ENCODE peak calls at places on chromosomes 11 and 22, in ten cellular contexts. S, L, O, G, E, F, N, Y, U and R are unnamed samples.

GRCh38 chr11:128891410-128891861 is 280 bp downstream of the KCNJ5 start:
- DNase-seq in S (no peak), L (no peak), O (no peak), G (no peak), E (peak; percentile 65), F (no peak), N (no peak), Y (no peak), U (no peak), R (no peak)

GRCh38 chr11:96520939-96521338 is 131.1 kb downstream of the JRKL start:
- DNase-seq in S (no peak), L (no peak), O (no peak), G (no peak), E (no peak), F (no peak), N (no peak), Y (no peak), U (no peak), R (no peak)

GRCh38 chr11:65779919-65780769 is 632 bp downstream of the AP5B1 start:
- DNase-seq in S (peak; percentile 79), L (peak; percentile 78), O (peak; percentile 44), G (peak; percentile 88), E (peak; percentile 97), F (peak; percentile 80), N (peak; percentile 66), Y (peak; percentile 95), U (peak; percentile 90), R (peak; percentile 88)

GRCh38 chr11:3823303-3823702 is 14.9 kb downstream of the PGAP2 start:
- DNase-seq in S (no peak), L (no peak), O (no peak), G (no peak), E (no peak), F (peak; percentile 41), N (no peak), Y (no peak), U (no peak), R (no peak)

GRCh38 chr11:9953994-9954626 is 290.2 kb downstream of the SWAP70 start:
- DNase-seq in S (no peak), L (no peak), O (no peak), G (no peak), E (no peak), F (no peak), N (no peak), Y (peak; percentile 51), U (no peak), R (no peak)

GRCh38 chr11:95698939-95699562 is 90.5 kb downstream of the FAM76B start:
- DNase-seq in S (no peak), L (peak; percentile 66), O (no peak), G (no peak), E (no peak), F (no peak), N (no peak), Y (no peak), U (no peak), R (no peak)

GRCh38 chr11:112734207-112734606 is 227.0 kb upstream of the NCAM1 start:
- DNase-seq in S (no peak), L (no peak), O (no peak), G (no peak), E (peak; percentile 60), F (no peak), N (no peak), Y (peak; percentile 1), U (no peak), R (no peak)

GRCh38 chr11:116931206-116931953 is 94.0 kb upstream of the APOA1 start:
- DNase-seq in S (no peak), L (peak; percentile 63), O (no peak), G (no peak), E (no peak), F (peak; percentile 29), N (peak; percentile 21), Y (peak; percentile 1), U (no peak), R (peak; percentile 55)

GRCh38 chr22:49948958-49949913 is 11.3 kb upstream of the PIM3 start:
- DNase-seq in S (no peak), L (no peak), O (no peak), G (no peak), E (no peak), F (no peak), N (no peak), Y (no peak), U (peak; percentile 96), R (no peak)

GRCh38 chr11:17063171-17064002 is 14.1 kb downstream of the RPS13 start:
- DNase-seq in S (peak; percentile 64), L (no peak), O (no peak), G (no peak), E (peak; percentile 93), F (peak; percentile 67), N (peak; percentile 25), Y (peak; percentile 51), U (peak; percentile 76), R (peak; percentile 32)

GRCh38 chr11:130462931-130463330 is 14.5 kb downstream of the ADAMTS15 start:
- DNase-seq in S (no peak), L (no peak), O (no peak), G (no peak), E (no peak), F (no peak), N (no peak), Y (no peak), U (no peak), R (no peak)

GRCh38 chr11:92632510-92632909 is 336.9 kb upstream of the MTNR1B start:
- DNase-seq in S (no peak), L (no peak), O (no peak), G (no peak), E (no peak), F (no peak), N (no peak), Y (no peak), U (no peak), R (no peak)

GRCh38 chr11:121535122-121535796 is 82.5 kb upstream of the SORL1-AS1 start:
- DNase-seq in S (no peak), L (no peak), O (no peak), G (no peak), E (no peak), F (no peak), N (no peak), Y (no peak), U (no peak), R (no peak)

GRCh38 chr11:26134481-26135355 is 197.2 kb upstream of the ANO3 start:
- DNase-seq in S (no peak), L (no peak), O (no peak), G (no peak), E (no peak), F (no peak), N (no peak), Y (no peak), U (no peak), R (peak; percentile 72)

GRCh38 chr22:39574779-39575551 is 4.4 kb downstream of the CACNA1I start:
- DNase-seq in S (no peak), L (no peak), O (no peak), G (no peak), E (no peak), F (peak; percentile 97), N (no peak), Y (peak; percentile 73), U (no peak), R (no peak)

GRCh38 chr11:47847892-47848635 is at the start of gene NUP160:
- DNase-seq in S (peak; percentile 89), L (peak; percentile 81), O (peak; percentile 78), G (peak; percentile 90), E (peak; percentile 95), F (peak; percentile 72), N (peak; percentile 81), Y (peak; percentile 87), U (peak; percentile 84), R (peak; percentile 76)

GRCh38 chr11:63705526-63705925 is 24.2 kb downstream of the RTN3 start:
- DNase-seq in S (no peak), L (no peak), O (no peak), G (no peak), E (no peak), F (no peak), N (no peak), Y (no peak), U (no peak), R (no peak)

GRCh38 chr11:61066645-61067044 is 35.6 kb upstream of the CD5 start:
- DNase-seq in S (no peak), L (no peak), O (no peak), G (no peak), E (no peak), F (no peak), N (no peak), Y (no peak), U (no peak), R (no peak)

GRCh38 chr11:78300108-78300507 is 111.4 kb downstream of the USP35 start:
- DNase-seq in S (no peak), L (no peak), O (no peak), G (no peak), E (no peak), F (no peak), N (no peak), Y (no peak), U (no peak), R (no peak)
- H3K27ac ChIP-seq in S (no peak overlapping the region), L (no peak overlapping the region), O (no peak overlapping the region), G (no peak overlapping the region), E (no peak overlapping the region), F (no peak overlapping the region), N (no peak overlapping the region), Y (no peak overlapping the region), U (no peak overlapping the region), R (no peak overlapping the region)

GRCh38 chr11:76666830-76667229 is 3.7 kb downstream of the LRRC32 start:
- DNase-seq in S (no peak), L (no peak), O (no peak), G (peak; percentile 38), E (no peak), F (peak; percentile 5), N (no peak), Y (no peak), U (no peak), R (no peak)
- H3K27ac ChIP-seq in S (peak overlapping the region; percentile 94), L (peak overlapping the region; percentile 81), O (peak overlapping the region; percentile 84), G (peak overlapping the region; percentile 90), E (no peak overlapping the region), F (no peak overlapping the region), N (no peak overlapping the region), Y (no peak overlapping the region), U (no peak overlapping the region), R (peak overlapping the region; percentile 76)

GRCh38 chr11:86246293-86246675 is 1.7 kb downstream of the EED start:
- DNase-seq in S (no peak), L (no peak), O (no peak), G (no peak), E (no peak), F (no peak), N (no peak), Y (no peak), U (no peak), R (no peak)
- H3K27ac ChIP-seq in S (no peak overlapping the region), L (no peak overlapping the region), O (peak overlapping the region; percentile 94), G (no peak overlapping the region), E (no peak overlapping the region), F (no peak overlapping the region), N (peak overlapping the region; percentile 96), Y (no peak overlapping the region), U (no peak overlapping the region), R (no peak overlapping the region)

DNA sequence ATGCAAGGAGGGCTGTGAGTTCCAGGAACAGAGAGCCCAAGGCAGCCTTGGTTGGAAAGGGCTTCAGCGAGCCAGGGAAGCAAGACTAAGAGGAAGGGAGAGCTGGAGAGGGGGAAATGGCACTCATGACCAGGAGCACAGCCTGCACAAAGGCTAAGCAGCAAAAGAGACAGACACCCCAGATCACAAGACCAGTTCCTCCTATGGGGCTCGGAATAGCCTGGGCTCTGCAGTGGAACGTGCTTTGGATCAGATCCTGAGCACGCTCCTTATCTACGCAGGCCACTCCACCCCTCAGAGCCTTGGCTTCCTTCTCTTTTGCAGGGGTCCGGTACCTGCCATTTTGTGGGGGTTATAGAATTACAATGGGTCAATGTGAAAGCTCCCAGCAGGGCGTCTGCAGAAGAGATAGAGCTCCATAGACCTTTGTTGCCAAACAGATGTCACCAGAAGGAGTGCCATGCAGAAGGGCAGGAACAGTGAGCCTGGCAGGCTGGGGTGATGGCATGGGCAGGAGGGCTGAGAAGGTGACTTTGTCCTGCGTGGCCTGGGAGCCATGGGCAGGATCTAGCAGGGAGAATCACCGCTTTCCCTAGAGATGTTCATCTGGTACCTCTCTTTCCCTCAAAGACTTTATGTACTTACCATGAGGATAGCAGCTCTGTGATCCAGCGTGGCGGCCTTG is 33.8 kb downstream of the ZC3H7B start:
- DNase-seq in S (no peak), L (no peak), O (no peak), G (no peak), E (no peak), F (no peak), N (no peak), Y (no peak), U (no peak), R (no peak)
- H3K27ac ChIP-seq in S (peak overlapping the region; percentile 83), L (peak overlapping the region; percentile 44), O (no peak overlapping the region), G (no peak overlapping the region), E (no peak overlapping the region), F (no peak overlapping the region), N (no peak overlapping the region), Y (no peak overlapping the region), U (no peak overlapping the region), R (no peak overlapping the region)